ENCODE peak calls at places on chromosomes 11 and 22, in eight cellular contexts. N is Calu3, O is GM12865, H is non-pigmented ciliary epithelial cell, T is fibroblast of lung, I is neural crest cell, Y is GM12892, A is uterus. G is an unnamed sample.

GRCh38 chr11:134750619-134751018 is 338.6 kb upstream of the B3GAT1 start:
- DNase-seq in O (no peak), Y (no peak), A (no peak), I (no peak), T (no peak), N (no peak), H (no peak), G (no peak)

GRCh38 chr22:48223488-48224190 is 1461.2 kb downstream of the TBC1D22A start:
- DNase-seq in T (no peak), A (no peak), Y (no peak), I (no peak), O (no peak), N (no peak), H (no peak), G (no peak)

GRCh38 chr11:75238595-75239245 is 1.9 kb upstream of the TPBGL start:
- DNase-seq in I (no peak), T (no peak), A (peak; percentile 6), O (no peak), N (no peak), Y (no peak), H (no peak), G (no peak)

GRCh38 chr11:96875772-96876171 is 486.0 kb downstream of the JRKL start:
- DNase-seq in Y (no peak), O (no peak), T (no peak), H (no peak), I (no peak), N (no peak), A (no peak), G (no peak)

GRCh38 chr22:35766654-35767580 is 49.2 kb downstream of the APOL5 start:
- DNase-seq in T (peak; percentile 66), Y (no peak), H (no peak), N (no peak), O (no peak), A (no peak), I (no peak), G (no peak)

GRCh38 chr11:55942785-55943392 is 6.7 kb upstream of the OR5I1 start:
- DNase-seq in A (no peak), N (peak; percentile 14), T (peak; percentile 4), Y (no peak), H (no peak), I (no peak), O (peak; percentile 53), G (no peak)

GRCh38 chr22:45496451-45496941 is 6.2 kb upstream of the FBLN1 start:
- DNase-seq in N (no peak), T (peak; percentile 83), Y (no peak), O (no peak), H (no peak), A (peak; percentile 64), I (no peak), G (no peak)

GRCh38 chr11:86314636-86315035 is 12.6 kb downstream of the HIKESHI start:
- DNase-seq in N (no peak), H (no peak), A (no peak), I (no peak), O (no peak), T (no peak), Y (no peak), G (no peak)

GRCh38 chr22:20392983-20393704 is 807 bp upstream of the ZNF74 start:
- DNase-seq in H (no peak), N (no peak), O (no peak), I (no peak), A (no peak), Y (no peak), T (no peak), G (no peak)

GRCh38 chr22:37498289-37498909 is 12.2 kb upstream of the MFNG start:
- DNase-seq in I (peak; percentile 47), H (no peak), N (peak; percentile 71), O (peak; percentile 78), A (no peak), T (no peak), Y (peak; percentile 93), G (no peak)

GRCh38 chr11:67303132-67303988 is at the start of gene SSH3:
- DNase-seq in N (peak; percentile 90), A (peak; percentile 66), H (no peak), Y (no peak), O (no peak), I (no peak), T (peak; percentile 45), G (no peak)

GRCh38 chr11:117945047-117945820 is 16.0 kb upstream of the TMPRSS13 start:
- DNase-seq in T (no peak), Y (no peak), N (no peak), O (peak; percentile 56), A (no peak), I (no peak), H (no peak), G (no peak)

GRCh38 chr11:12212181-12212820 is 101.9 kb downstream of the MICAL2 start:
- DNase-seq in O (no peak), A (no peak), I (no peak), T (no peak), Y (no peak), H (no peak), N (no peak), G (no peak)

GRCh38 chr11:69472053-69472765 is 9.3 kb upstream of the LINC01488 start:
- DNase-seq in T (no peak), H (no peak), I (no peak), O (no peak), A (no peak), N (no peak), Y (no peak), G (no peak)

GRCh38 chr11:61122761-61123160 is 20.5 kb downstream of the CD5 start:
- DNase-seq in A (no peak), H (no peak), Y (no peak), N (no peak), I (no peak), O (no peak), T (no peak), G (no peak)

GRCh38 chr22:19181786-19182471 is 3.4 kb upstream of the SLC25A1 start:
- DNase-seq in I (no peak), Y (no peak), A (no peak), N (no peak), O (no peak), T (no peak), H (no peak), G (no peak)

GRCh38 chr11:111585371-111585770 is 16.9 kb upstream of the SIK2 start:
- DNase-seq in A (no peak), T (peak; percentile 51), Y (no peak), H (no peak), O (peak; percentile 47), N (peak; percentile 24), I (no peak), G (no peak)

GRCh38 chr22:36144886-36145541 is 15.5 kb downstream of the APOL3 start:
- DNase-seq in H (no peak), A (peak; percentile 76), I (peak; percentile 49), Y (no peak), N (peak; percentile 61), O (peak; percentile 42), T (peak; percentile 83), G (peak; percentile 21)

GRCh38 chr11:44301856-44302231 is 8.1 kb downstream of the ALX4 start:
- DNase-seq in I (no peak), N (peak; percentile 28), O (no peak), H (no peak), Y (no peak), T (no peak), A (no peak), G (no peak)

GRCh38 chr22:19958083-19959042 is 16.7 kb upstream of the TXNRD2 start:
- DNase-seq in O (no peak), T (peak; percentile 73), I (no peak), H (no peak), Y (no peak), A (no peak), N (no peak), G (no peak)

GRCh38 chr11:72720047-72720446 is 32.2 kb downstream of the ARAP1 start:
- DNase-seq in A (no peak), H (no peak), T (no peak), O (no peak), I (no peak), Y (no peak), N (no peak), G (no peak)

GRCh38 chr11:45994421-45995341 is 72.2 kb downstream of the LARGE2 start:
- DNase-seq in H (no peak), A (peak; percentile 27), I (no peak), O (no peak), T (peak; percentile 78), Y (no peak), N (no peak), G (peak; percentile 59)

GRCh38 chr22:42269407-42270177 is 861 bp downstream of the TCF20 start:
- DNase-seq in N (peak; percentile 84), I (peak; percentile 40), O (peak; percentile 83), H (no peak), Y (peak; percentile 84), T (no peak), A (peak; percentile 29), G (no peak)

G was measured in skeletal muscle cell.